ENCODE peak calls at places on chromosomes 2 and 18, in six cellular contexts. Z is trophoblast cell, U is IMR-90, R is H1, T is mesendoderm, H is mesenchymal stem cell. K is an unnamed sample.

GRCh38 chr2:152278536-152278935 is 56.4 kb upstream of the FMNL2 start:
- DNase-seq in Z (no peak), H (no peak), U (no peak), T (no peak), R (no peak), K (no peak)

GRCh38 chr2:179340678-179341077 is 76.0 kb upstream of the SESTD1 start:
- DNase-seq in U (peak), R (no peak), Z (peak), H (peak), T (peak), K (no peak)

GRCh38 chr18:23163786-23164583 is 28.7 kb downstream of the CABLES1 start:
- DNase-seq in U (no peak), T (no peak), H (no peak), Z (no peak), R (no peak), K (no peak)

GRCh38 chr2:238989484-238989883 is 141.6 kb downstream of the TWIST2 start:
- DNase-seq in R (no peak), U (no peak), T (no peak), H (no peak), Z (no peak), K (no peak)

GRCh38 chr2:124032799-124033198 is 7.7 kb downstream of the CNTNAP5 start:
- DNase-seq in H (no peak), Z (no peak), R (no peak), T (no peak), U (no peak), K (no peak)

GRCh38 chr2:150175034-150175433 is 312.4 kb downstream of the RND3 start:
- DNase-seq in H (no peak), Z (no peak), R (no peak), T (no peak), U (no peak), K (no peak)

GRCh38 chr2:237391140-237391539 is 22.8 kb downstream of the COL6A3 start:
- DNase-seq in H (no peak), U (no peak), Z (no peak), R (no peak), T (no peak), K (no peak)

GRCh38 chr2:186526281-186526680 is 40.2 kb downstream of the ZC3H15 start:
- DNase-seq in Z (peak), R (no peak), U (no peak), H (no peak), T (no peak), K (no peak)

GRCh38 chr2:147096671-147097070 is 748.2 kb upstream of the ACVR2A start:
- DNase-seq in Z (no peak), T (no peak), H (no peak), R (no peak), U (no peak), K (no peak)

GRCh38 chr2:207216454-207216853 is 50.7 kb upstream of the KLF7 start:
- DNase-seq in U (no peak), T (no peak), Z (no peak), R (no peak), H (no peak), K (no peak)

GRCh38 chr18:58005036-58005435 is 39.0 kb upstream of the NEDD4L start:
- DNase-seq in U (peak), R (no peak), H (no peak), Z (no peak), T (no peak), K (no peak)

GRCh38 chr2:176261136-176261535 is 8.1 kb upstream of the MTX2 start:
- DNase-seq in U (no peak), R (no peak), T (no peak), H (no peak), Z (no peak), K (no peak)

DNA sequence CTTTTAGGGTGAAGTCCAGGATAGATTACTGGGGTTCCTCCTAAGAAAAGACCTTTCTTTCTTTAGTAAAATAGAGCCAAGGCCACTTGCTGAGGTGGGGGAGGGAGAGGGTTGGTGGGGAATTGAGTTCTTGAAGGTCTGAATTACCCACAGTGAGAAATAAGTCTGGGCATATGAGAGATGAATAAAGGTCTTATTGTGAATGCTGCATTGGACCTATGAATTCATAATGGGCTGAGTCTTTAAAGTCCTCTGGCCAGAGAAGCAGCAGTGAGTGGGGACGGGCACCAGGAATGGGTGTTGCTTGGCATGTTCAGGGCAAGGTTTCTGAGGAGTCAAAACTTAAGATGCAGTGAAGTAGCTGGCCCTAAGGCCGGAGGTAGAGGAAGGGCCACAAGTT is 10.5 kb downstream of the MAPRE3 start:
- DNase-seq in H (no peak), U (no peak), T (no peak), Z (no peak), R (no peak), K (no peak)
- H3K4me2 ChIP-seq in H (no peak), U (no peak), T (no peak), Z (no peak), R (no peak), K (no peak)

DNA sequence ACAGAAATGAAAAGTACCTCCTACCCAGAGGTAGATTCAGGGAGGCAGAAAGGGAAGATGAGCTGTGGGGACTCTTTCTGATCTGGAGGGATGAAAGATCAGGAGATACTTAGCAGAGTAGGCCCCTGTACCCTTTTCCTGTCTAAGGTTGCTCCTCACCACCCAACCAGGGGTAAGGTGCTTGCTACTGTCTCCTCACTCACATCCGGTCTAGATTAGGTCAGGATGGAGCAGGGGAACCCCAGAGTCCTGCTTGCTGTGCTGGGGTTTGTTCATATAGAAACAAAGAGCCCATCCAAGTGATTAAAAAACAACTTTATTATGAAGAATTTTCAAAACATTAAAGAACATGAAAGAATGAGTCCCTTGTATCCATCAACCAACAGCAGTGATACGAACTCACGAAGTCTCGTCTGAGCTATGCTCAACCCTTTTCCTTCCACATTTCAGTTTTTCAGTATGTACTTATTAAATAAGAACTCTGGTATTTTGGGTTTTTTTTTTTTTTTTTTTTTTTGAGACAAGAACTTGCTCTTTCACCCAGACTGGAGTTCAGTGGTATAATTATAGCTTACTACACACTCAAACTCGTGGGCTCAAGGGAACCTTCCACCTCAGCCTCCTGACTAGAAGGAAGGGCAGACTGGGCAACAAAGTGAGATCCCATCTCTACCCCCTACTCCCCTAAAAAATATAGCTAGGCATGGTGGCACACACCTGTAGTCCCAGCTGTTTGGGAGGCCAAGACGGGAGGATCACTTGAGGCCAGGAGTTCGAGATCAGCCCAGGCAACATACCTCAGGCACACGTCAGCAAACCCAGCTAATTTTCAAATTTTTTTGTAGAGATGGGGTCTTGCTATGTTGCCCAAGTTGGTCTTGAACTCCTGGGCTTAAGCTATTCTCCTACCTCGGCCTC is 28.5 kb upstream of the MCFD2 start:
- DNase-seq in T (no peak), U (no peak), H (no peak), R (no peak), Z (no peak), K (no peak)
- H3K4me3 ChIP-seq in T (no peak), U (no peak), H (peak), R (no peak), Z (no peak), K (no peak)

GRCh38 chr2:48145845-48146452 is 239.7 kb upstream of the FBXO11 start:
- DNase-seq in Z (no peak), U (peak), H (peak), T (peak), R (no peak), K (no peak)
- H3K18ac ChIP-seq in Z (no peak), U (peak), H (peak), T (no peak), R (no peak), K (no peak)

GRCh38 chr2:62054916-62055315 is 141.0 kb upstream of the B3GNT2 start:
- DNase-seq in R (no peak), U (no peak), H (no peak), T (no peak), Z (no peak), K (no peak)
- H3K4me2 ChIP-seq in R (no peak), U (no peak), H (no peak), T (no peak), Z (no peak), K (no peak)

DNA sequence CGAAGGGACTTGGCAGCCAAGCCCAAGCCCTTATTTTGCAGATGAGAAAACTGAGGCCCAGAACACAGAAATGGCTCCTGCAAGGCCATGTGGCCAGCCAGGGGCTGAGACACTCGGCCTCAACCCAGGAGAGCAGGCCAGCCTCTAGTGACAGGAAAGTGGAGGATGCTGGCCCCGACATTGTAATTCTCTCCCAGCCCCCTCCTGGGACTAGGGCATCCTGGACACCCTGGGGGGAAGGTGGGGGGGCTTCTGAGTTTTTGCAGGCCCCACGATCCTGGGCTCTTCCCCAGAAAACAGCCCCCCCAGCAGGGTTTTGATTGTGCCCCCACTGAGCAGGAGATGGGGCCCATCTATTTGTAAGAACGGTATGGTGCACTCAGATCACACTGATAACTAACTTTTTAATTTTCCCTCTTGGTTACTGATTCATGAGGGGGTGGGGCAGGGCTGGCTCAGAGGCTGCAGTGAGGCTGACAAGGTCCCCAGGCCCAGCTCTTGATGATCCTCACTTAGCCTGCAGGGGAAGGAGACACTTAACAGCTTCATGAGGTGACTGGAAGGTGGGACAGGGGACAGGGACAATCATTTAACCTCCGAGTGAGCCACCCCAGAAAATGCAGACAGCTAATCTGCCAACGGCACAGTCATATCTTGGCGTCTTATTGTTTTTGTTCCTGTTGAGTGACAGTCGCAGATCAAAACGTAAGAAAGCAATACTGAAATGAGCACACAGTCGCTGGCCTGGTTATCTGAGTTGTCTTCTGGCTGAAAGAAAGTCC is 18.9 kb downstream of the SMAD7 start:
- DNase-seq in T (peak), Z (no peak), H (no peak), U (no peak), R (no peak), K (no peak)
- H3K4me3 ChIP-seq in T (no peak), Z (no peak), H (peak), U (no peak), R (no peak), K (no peak)

GRCh38 chr18:5894215-5894612 is 1.1 kb downstream of the TMEM200C start:
- DNase-seq in H (no peak), U (peak), T (no peak), Z (no peak), R (no peak), K (peak)

GRCh38 chr18:5894613-5895299 is 566 bp downstream of the TMEM200C start:
- DNase-seq in H (no peak), U (peak), R (no peak), T (peak), Z (peak), K (peak)

GRCh38 chr18:5892772-5893431 is 2.4 kb downstream of the TMEM200C start:
- DNase-seq in H (no peak), T (no peak), Z (no peak), U (peak), R (no peak), K (no peak)

GRCh38 chr18:5895886-5896740 is 791 bp upstream of the TMEM200C start:
- DNase-seq in U (peak), Z (no peak), T (peak), R (no peak), H (peak), K (peak)

GRCh38 chr18:5895300-5895885 is at the start of gene TMEM200C:
- DNase-seq in Z (no peak), R (no peak), U (peak), T (peak), H (peak), K (peak)
- H3K18ac ChIP-seq in Z (peak), R (peak), U (peak), T (peak), H (no peak), K (peak)

GRCh38 chr2:127079358-127079920 is 27.5 kb downstream of the BIN1 start:
- DNase-seq in U (no peak), R (no peak), Z (no peak), H (no peak), T (no peak), K (no peak)
- H3K4me2 ChIP-seq in U (no peak), R (no peak), Z (no peak), H (no peak), T (no peak), K (no peak)

DNA sequence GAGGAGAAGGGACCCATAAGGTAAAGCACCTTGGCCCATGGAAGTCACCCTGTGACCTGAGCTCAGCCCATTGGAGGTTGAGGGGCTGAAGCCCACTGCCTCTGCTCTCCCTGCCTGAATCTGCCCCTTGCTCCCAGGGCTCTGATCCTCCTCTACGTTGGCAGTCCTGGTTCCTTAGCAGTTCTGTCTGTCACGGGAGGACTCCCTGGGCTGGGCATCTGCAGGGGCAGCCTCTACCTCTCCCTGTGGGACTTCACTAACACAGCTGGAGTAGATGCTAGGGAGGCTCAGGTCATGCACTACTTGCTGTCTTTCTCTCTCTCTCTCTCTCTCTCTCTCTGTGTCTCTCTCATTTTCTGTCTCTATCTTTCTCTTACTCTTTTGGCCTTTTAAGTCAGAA is 8.7 kb downstream of the GYPC start:
- DNase-seq in U (no peak), Z (no peak), H (no peak), R (no peak), T (no peak), K (no peak)
- H3K4me3 ChIP-seq in U (no peak), Z (no peak), H (no peak), R (no peak), T (no peak), K (no peak)

DNA sequence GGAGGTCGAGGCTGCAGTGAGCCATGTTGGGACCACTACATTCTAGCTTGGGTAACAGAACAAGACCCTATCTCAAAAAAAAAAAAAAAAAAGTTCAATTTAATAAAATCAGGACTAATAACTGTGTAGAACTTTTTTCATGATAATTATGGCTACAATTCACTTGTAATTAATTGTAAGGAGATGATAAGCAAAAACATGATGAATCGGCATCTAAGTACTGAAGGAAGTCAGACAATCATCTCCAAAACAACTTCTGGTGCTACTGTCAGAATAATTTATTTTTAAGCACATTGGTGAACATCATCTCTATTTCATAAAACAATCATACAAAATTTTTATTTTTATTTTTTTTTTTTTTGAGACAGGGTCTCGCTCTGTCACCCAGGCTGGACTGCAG is 9.7 kb upstream of the MTHFD2 start:
- DNase-seq in R (no peak), T (no peak), U (no peak), Z (no peak), H (no peak), K (no peak)
- H3K18ac ChIP-seq in R (no peak), T (no peak), U (no peak), Z (no peak), H (no peak), K (no peak)